ENCODE peak calls at places on chromosomes 13 and 19, in nine cellular contexts. One of them, this sample, is unnamed.

GRCh38 chr13:35953537-35954206 is 177.5 kb downstream of the DCLK1 start:
- DNase-seq in naive thymus-derived CD4-positive, alpha-beta T cell: no peak
- DNase-seq in cardiac muscle cell: peak; percentile 71
- DNase-seq in ovary: peak; percentile 69
- DNase-seq in colonic mucosa: peak; percentile 58
- DNase-seq in substantia nigra: peak; percentile 72
- DNase-seq in lung: peak; percentile 60
- DNase-seq in AG04450: peak; percentile 79
- DNase-seq in PC-9: peak; percentile 42
- DNase-seq in this sample: peak; percentile 89

GRCh38 chr13:33543089-33543459 is 257.5 kb upstream of the STARD13 start:
- DNase-seq in naive thymus-derived CD4-positive, alpha-beta T cell: no peak
- DNase-seq in cardiac muscle cell: no peak
- DNase-seq in ovary: no peak
- DNase-seq in colonic mucosa: no peak
- DNase-seq in substantia nigra: no peak
- DNase-seq in lung: no peak
- DNase-seq in AG04450: no peak
- DNase-seq in PC-9: no peak
- DNase-seq in this sample: no peak

GRCh38 chr13:98541211-98541610 is 35.7 kb downstream of the STK24 start:
- DNase-seq in naive thymus-derived CD4-positive, alpha-beta T cell: no peak
- DNase-seq in cardiac muscle cell: no peak
- DNase-seq in ovary: no peak
- DNase-seq in colonic mucosa: no peak
- DNase-seq in substantia nigra: no peak
- DNase-seq in lung: no peak
- DNase-seq in AG04450: no peak
- DNase-seq in PC-9: no peak
- DNase-seq in this sample: no peak

GRCh38 chr19:4794971-4795370 is 3.4 kb downstream of the FEM1A start:
- DNase-seq in naive thymus-derived CD4-positive, alpha-beta T cell: no peak
- DNase-seq in cardiac muscle cell: no peak
- DNase-seq in ovary: no peak
- DNase-seq in colonic mucosa: no peak
- DNase-seq in substantia nigra: no peak
- DNase-seq in lung: no peak
- DNase-seq in AG04450: no peak
- DNase-seq in PC-9: no peak
- DNase-seq in this sample: no peak

GRCh38 chr13:51614350-51614786 is 30.1 kb downstream of the WDFY2 start:
- DNase-seq in naive thymus-derived CD4-positive, alpha-beta T cell: peak; percentile 63
- DNase-seq in cardiac muscle cell: no peak
- DNase-seq in ovary: no peak
- DNase-seq in colonic mucosa: no peak
- DNase-seq in substantia nigra: peak; percentile 20
- DNase-seq in lung: no peak
- DNase-seq in AG04450: no peak
- DNase-seq in PC-9: no peak
- DNase-seq in this sample: no peak

GRCh38 chr13:110443633-110444225 is 117.8 kb downstream of the RAB20 start:
- DNase-seq in naive thymus-derived CD4-positive, alpha-beta T cell: no peak
- DNase-seq in cardiac muscle cell: no peak
- DNase-seq in ovary: peak; percentile 42
- DNase-seq in colonic mucosa: no peak
- DNase-seq in substantia nigra: no peak
- DNase-seq in lung: no peak
- DNase-seq in AG04450: no peak
- DNase-seq in PC-9: no peak
- DNase-seq in this sample: no peak

GRCh38 chr13:36297259-36297599 is 385 bp downstream of the CCDC169 start:
- DNase-seq in naive thymus-derived CD4-positive, alpha-beta T cell: no peak
- DNase-seq in cardiac muscle cell: no peak
- DNase-seq in ovary: no peak
- DNase-seq in colonic mucosa: peak; percentile 18
- DNase-seq in substantia nigra: no peak
- DNase-seq in lung: no peak
- DNase-seq in AG04450: no peak
- DNase-seq in PC-9: peak; percentile 38
- DNase-seq in this sample: no peak

GRCh38 chr19:8251025-8251472 is 41.9 kb downstream of the CERS4 start:
- DNase-seq in naive thymus-derived CD4-positive, alpha-beta T cell: no peak
- DNase-seq in cardiac muscle cell: no peak
- DNase-seq in ovary: peak; percentile 55
- DNase-seq in colonic mucosa: no peak
- DNase-seq in substantia nigra: peak; percentile 77
- DNase-seq in lung: peak; percentile 87
- DNase-seq in AG04450: no peak
- DNase-seq in PC-9: no peak
- DNase-seq in this sample: peak; percentile 34

GRCh38 chr19:10009269-10009665 is 1.0 kb downstream of the COL5A3 start:
- DNase-seq in naive thymus-derived CD4-positive, alpha-beta T cell: peak; percentile 35
- DNase-seq in cardiac muscle cell: peak; percentile 80
- DNase-seq in ovary: peak; percentile 89
- DNase-seq in colonic mucosa: peak; percentile 61
- DNase-seq in substantia nigra: no peak
- DNase-seq in lung: peak; percentile 32
- DNase-seq in AG04450: peak; percentile 85
- DNase-seq in PC-9: no peak
- DNase-seq in this sample: no peak

GRCh38 chr19:46133101-46133627 is 8.7 kb upstream of the IGFL3 start:
- DNase-seq in naive thymus-derived CD4-positive, alpha-beta T cell: no peak
- DNase-seq in cardiac muscle cell: peak; percentile 86
- DNase-seq in ovary: peak; percentile 30
- DNase-seq in colonic mucosa: peak; percentile 29
- DNase-seq in substantia nigra: no peak
- DNase-seq in lung: no peak
- DNase-seq in AG04450: peak; percentile 96
- DNase-seq in PC-9: peak; percentile 85
- DNase-seq in this sample: no peak
- H3K27ac ChIP-seq in naive thymus-derived CD4-positive, alpha-beta T cell: no peak overlapping the region
- H3K27ac ChIP-seq in cardiac muscle cell: peak overlapping the region; percentile 99
- H3K27ac ChIP-seq in ovary: peak overlapping the region; percentile 22
- H3K27ac ChIP-seq in colonic mucosa: no peak overlapping the region
- H3K27ac ChIP-seq in substantia nigra: peak overlapping the region; percentile 71
- H3K27ac ChIP-seq in lung: no peak overlapping the region
- H3K27ac ChIP-seq in AG04450: peak overlapping the region; percentile 93
- H3K27ac ChIP-seq in PC-9: no peak overlapping the region
- H3K27ac ChIP-seq in this sample: peak overlapping the region; percentile 27

GRCh38 chr19:13025819-13026477 is 30.7 kb downstream of the NFIX start:
- DNase-seq in naive thymus-derived CD4-positive, alpha-beta T cell: no peak
- DNase-seq in cardiac muscle cell: no peak
- DNase-seq in ovary: no peak
- DNase-seq in colonic mucosa: no peak
- DNase-seq in substantia nigra: no peak
- DNase-seq in lung: no peak
- DNase-seq in AG04450: no peak
- DNase-seq in PC-9: no peak
- DNase-seq in this sample: peak; percentile 26
- H3K27ac ChIP-seq in naive thymus-derived CD4-positive, alpha-beta T cell: no peak overlapping the region
- H3K27ac ChIP-seq in cardiac muscle cell: no peak overlapping the region
- H3K27ac ChIP-seq in ovary: peak overlapping the region; percentile 35
- H3K27ac ChIP-seq in colonic mucosa: peak overlapping the region; percentile 79
- H3K27ac ChIP-seq in substantia nigra: peak overlapping the region; percentile 99
- H3K27ac ChIP-seq in lung: peak overlapping the region; percentile 3
- H3K27ac ChIP-seq in AG04450: no peak overlapping the region
- H3K27ac ChIP-seq in PC-9: no peak overlapping the region
- H3K27ac ChIP-seq in this sample: peak overlapping the region; percentile 99

DNA sequence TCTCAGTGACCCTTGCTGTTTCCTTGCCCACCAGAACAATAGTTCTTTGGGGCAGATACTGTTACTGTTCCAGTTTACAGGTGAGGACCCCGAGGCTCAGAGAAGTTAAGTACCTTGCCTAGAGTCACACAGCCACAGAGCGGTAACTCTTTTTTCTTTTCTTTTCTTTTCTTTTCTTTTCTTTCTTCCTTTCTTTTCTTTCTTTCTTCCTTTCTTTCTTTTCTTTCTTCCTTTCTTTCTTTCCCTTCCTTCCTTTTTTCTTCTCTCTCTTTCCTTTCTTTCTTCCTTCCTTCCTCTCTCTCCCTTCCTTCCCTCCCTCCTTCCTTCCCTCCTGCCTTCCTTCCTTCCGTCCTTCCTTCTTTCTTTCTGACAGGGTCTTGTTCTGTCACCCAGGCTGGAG is 4.9 kb upstream of the PRX start:
- DNase-seq in naive thymus-derived CD4-positive, alpha-beta T cell: no peak
- DNase-seq in cardiac muscle cell: no peak
- DNase-seq in ovary: no peak
- DNase-seq in colonic mucosa: no peak
- DNase-seq in substantia nigra: no peak
- DNase-seq in lung: no peak
- DNase-seq in AG04450: no peak
- DNase-seq in PC-9: no peak
- DNase-seq in this sample: no peak
- H3K27ac ChIP-seq in naive thymus-derived CD4-positive, alpha-beta T cell: peak overlapping the region; percentile 25
- H3K27ac ChIP-seq in cardiac muscle cell: peak overlapping the region; percentile 67
- H3K27ac ChIP-seq in ovary: no peak overlapping the region
- H3K27ac ChIP-seq in colonic mucosa: peak overlapping the region; percentile 56
- H3K27ac ChIP-seq in substantia nigra: no peak overlapping the region
- H3K27ac ChIP-seq in lung: peak overlapping the region; percentile 74
- H3K27ac ChIP-seq in AG04450: no peak overlapping the region
- H3K27ac ChIP-seq in PC-9: no peak overlapping the region
- H3K27ac ChIP-seq in this sample: no peak overlapping the region

DNA sequence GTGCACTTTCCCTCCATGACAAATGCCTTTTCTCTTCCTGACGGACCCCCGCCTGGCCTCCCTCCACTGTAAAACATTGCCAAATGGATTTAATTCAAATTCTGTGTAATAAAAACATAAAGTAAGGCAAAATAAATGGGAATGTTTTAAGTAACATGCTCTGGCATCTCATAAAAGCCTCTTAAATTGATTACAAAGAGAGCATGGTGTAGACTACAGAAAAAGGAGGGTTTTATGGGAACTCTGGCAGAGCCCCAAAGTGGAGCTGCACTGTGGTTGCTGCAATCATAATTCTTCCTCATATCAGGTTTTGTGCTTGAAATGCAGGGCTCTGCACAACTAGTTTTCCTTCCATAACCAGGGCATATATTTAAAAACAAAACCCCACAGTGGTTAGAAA is 44.3 kb upstream of the SIAH3 start:
- DNase-seq in naive thymus-derived CD4-positive, alpha-beta T cell: no peak
- DNase-seq in cardiac muscle cell: no peak
- DNase-seq in ovary: no peak
- DNase-seq in colonic mucosa: no peak
- DNase-seq in substantia nigra: no peak
- DNase-seq in lung: no peak
- DNase-seq in AG04450: no peak
- DNase-seq in PC-9: no peak
- DNase-seq in this sample: no peak
- H3K27ac ChIP-seq in naive thymus-derived CD4-positive, alpha-beta T cell: no peak overlapping the region
- H3K27ac ChIP-seq in cardiac muscle cell: no peak overlapping the region
- H3K27ac ChIP-seq in ovary: no peak overlapping the region
- H3K27ac ChIP-seq in colonic mucosa: no peak overlapping the region
- H3K27ac ChIP-seq in substantia nigra: no peak overlapping the region
- H3K27ac ChIP-seq in lung: no peak overlapping the region
- H3K27ac ChIP-seq in AG04450: no peak overlapping the region
- H3K27ac ChIP-seq in PC-9: no peak overlapping the region
- H3K27ac ChIP-seq in this sample: no peak overlapping the region

This sample was measured in caudate nucleus.